ENCODE peak calls at places on chromosome 17, in nine cellular contexts. D is breast epithelium, G is uterus, S is transverse colon, Y is esophagus squamous epithelium, K is heart left ventricle, V is spleen, U is sigmoid colon, I is IMR-90. B is an unnamed sample.
A peak's percentile ranks its signal among the peaks of the same experiment; 100 is the strongest.

GRCh38 chr17:48637323-48638260 is 11.4 kb upstream of the HOXB9 start:
- DNase-seq in D (no peak), S (no peak), G (no peak), K (no peak), I (peak; percentile 85), Y (no peak), V (no peak), U (peak; percentile 38), B (no peak)

GRCh38 chr17:65283704-65284103 is 146.5 kb downstream of the RGS9 start:
- DNase-seq in V (no peak), K (no peak), Y (no peak), I (peak; percentile 26), G (no peak), S (peak; percentile 70), D (no peak), U (no peak), B (no peak)

GRCh38 chr17:21272250-21272649 is 12.3 kb upstream of the MAP2K3 start:
- DNase-seq in Y (no peak), K (no peak), V (no peak), U (no peak), G (no peak), S (no peak), I (no peak), D (no peak), B (no peak)

GRCh38 chr17:76276069-76276431 is 10.9 kb downstream of the UBALD2 start:
- DNase-seq in I (no peak), U (no peak), D (no peak), Y (no peak), K (no peak), G (no peak), S (no peak), V (peak; percentile 75), B (no peak)

GRCh38 chr17:77858291-77859034 is 100.0 kb upstream of the TNRC6C start:
- DNase-seq in D (no peak), K (no peak), Y (no peak), V (no peak), I (no peak), G (no peak), U (no peak), S (no peak), B (no peak)

GRCh38 chr17:3596804-3597464 is 12.3 kb downstream of the TRPV1 start:
- DNase-seq in G (no peak), Y (no peak), I (no peak), U (no peak), V (no peak), D (no peak), K (no peak), S (no peak), B (no peak)

GRCh38 chr17:66272699-66273390 is 29.6 kb upstream of the PRKCA start:
- DNase-seq in G (peak; percentile 49), K (no peak), U (peak; percentile 71), V (no peak), D (no peak), Y (no peak), I (peak; percentile 89), S (no peak), B (no peak)

GRCh38 chr17:30345527-30346075 is 11.7 kb upstream of the TMIGD1 start:
- DNase-seq in K (no peak), U (no peak), Y (no peak), D (no peak), G (no peak), V (no peak), S (no peak), I (no peak), B (no peak)

GRCh38 chr17:29086628-29087332 is 43.8 kb downstream of the PIPOX start:
- DNase-seq in U (no peak), S (no peak), Y (no peak), I (peak; percentile 19), D (no peak), V (no peak), K (peak; percentile 56), G (no peak), B (no peak)

GRCh38 chr17:76223802-76224201 is 16.5 kb downstream of the RNF157 start:
- DNase-seq in S (no peak), I (no peak), Y (no peak), G (no peak), V (no peak), D (no peak), K (no peak), U (no peak), B (no peak)

GRCh38 chr17:45692661-45693060 is 91.5 kb upstream of the CRHR1 start:
- DNase-seq in I (no peak), U (peak; percentile 11), D (no peak), Y (no peak), V (no peak), G (no peak), K (no peak), S (no peak), B (no peak)

GRCh38 chr17:38980455-38981217 is 13.4 kb upstream of the FBXO47 start:
- DNase-seq in U (no peak), K (no peak), D (no peak), Y (no peak), G (peak; percentile 29), S (no peak), V (no peak), I (peak; percentile 57), B (peak; percentile 16)

GRCh38 chr17:58786586-58787295 is 31.1 kb downstream of the PPM1E start:
- DNase-seq in K (no peak), S (no peak), G (no peak), U (no peak), I (peak; percentile 87), V (no peak), Y (no peak), D (no peak), B (no peak)

GRCh38 chr17:17744116-17744515 is 62.9 kb downstream of the RAI1 start:
- DNase-seq in S (no peak), G (no peak), I (no peak), Y (no peak), K (no peak), U (no peak), V (no peak), D (no peak), B (no peak)

GRCh38 chr17:66625321-66625767 is 209.6 kb upstream of the CACNG5 start:
- DNase-seq in V (no peak), G (no peak), Y (no peak), S (no peak), U (no peak), K (no peak), D (no peak), I (peak; percentile 49), B (no peak)

GRCh38 chr17:57391076-57391825 is 134.9 kb downstream of the MSI2 start:
- DNase-seq in Y (no peak), D (no peak), K (no peak), S (no peak), G (no peak), V (no peak), U (no peak), I (no peak), B (no peak)

GRCh38 chr17:27460196-27460725 is 4.0 kb downstream of the KSR1 start:
- DNase-seq in V (no peak), K (no peak), S (no peak), Y (no peak), D (no peak), G (no peak), U (no peak), I (no peak), B (no peak)

GRCh38 chr17:53454337-53454736 is 368.4 kb upstream of the KIF2B start:
- DNase-seq in U (no peak), S (no peak), I (no peak), G (no peak), D (no peak), V (no peak), K (no peak), Y (no peak), B (no peak)

GRCh38 chr17:78128616-78129384 is at the start of gene TMC6:
- DNase-seq in U (peak; percentile 66), Y (no peak), I (no peak), V (peak; percentile 94), S (peak; percentile 83), K (peak; percentile 78), D (peak; percentile 72), G (no peak), B (peak; percentile 81)

GRCh38 chr17:83182620-83183063 is 103.2 kb downstream of the METRNL start:
- DNase-seq in G (peak; percentile 18), I (no peak), V (no peak), U (peak; percentile 74), D (peak; percentile 16), Y (no peak), S (no peak), K (no peak), B (peak; percentile 77)

DNA sequence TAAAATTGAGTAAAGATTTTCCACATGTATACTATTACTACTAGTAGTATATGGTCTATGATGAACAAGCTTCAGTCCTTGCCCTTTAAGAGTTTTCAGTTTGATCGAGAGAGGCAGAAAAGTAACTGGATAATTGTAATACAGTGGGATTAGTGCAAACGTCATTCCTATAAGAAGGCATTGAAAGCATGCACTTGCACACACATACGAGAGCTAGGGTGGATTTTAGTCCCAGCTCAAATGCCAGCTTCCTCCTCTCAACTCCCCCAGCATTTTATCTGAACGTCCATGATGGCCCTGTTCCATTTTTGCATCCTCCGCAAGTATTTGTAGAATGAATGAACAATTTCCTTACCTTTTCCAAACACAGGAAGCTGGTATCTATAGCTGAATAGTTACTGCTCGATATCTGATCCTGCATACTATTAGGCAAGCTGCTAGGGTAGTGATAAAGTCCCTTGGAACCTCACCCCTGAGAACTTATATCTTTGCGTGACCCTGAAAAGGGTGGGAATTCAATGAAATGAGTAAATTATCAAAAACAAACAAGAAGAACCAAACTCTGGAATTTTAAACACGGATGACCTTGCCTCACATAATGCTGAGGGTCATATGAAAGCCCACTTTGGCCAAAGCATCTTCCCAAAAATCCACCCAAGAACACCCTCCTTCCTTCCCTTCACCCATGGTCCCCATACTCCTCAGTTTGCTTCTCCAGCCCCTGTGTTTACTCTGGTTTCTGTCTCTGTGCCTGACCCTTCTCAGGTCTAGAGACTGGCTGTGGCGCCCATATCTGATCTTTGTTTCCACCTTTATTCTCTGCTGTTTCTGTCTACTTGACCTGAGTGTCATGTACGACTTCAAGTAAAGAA is 60.5 kb downstream of the TMEM100 start:
- DNase-seq in G (no peak), U (no peak), I (no peak), D (no peak), S (no peak), V (no peak), K (no peak), Y (no peak), B (no peak)
- H3K4me1 ChIP-seq in G (no peaks in the 10 kb centered on the region), U (peaks cover 1% of the 10 kb centered on the region), I (no peaks in the 10 kb centered on the region), D (no peaks in the 10 kb centered on the region), S (peaks cover 3% of the 10 kb centered on the region), V (no peaks in the 10 kb centered on the region), K (no peaks in the 10 kb centered on the region), Y (no peaks in the 10 kb centered on the region), B (peaks cover 9% of the 10 kb centered on the region)

GRCh38 chr17:50056961-50057330 is 1.0 kb downstream of the ITGA3 start:
- DNase-seq in V (no peak), K (no peak), G (no peak), D (no peak), S (peak; percentile 69), U (no peak), Y (no peak), I (peak; percentile 64), B (no peak)
- H3K27me3 ChIP-seq in V (no peaks in the 10 kb centered on the region), K (no peaks in the 10 kb centered on the region), G (no peaks in the 10 kb centered on the region), D (no peaks in the 10 kb centered on the region), S (no peaks in the 10 kb centered on the region), U (no peaks in the 10 kb centered on the region), Y (no peaks in the 10 kb centered on the region), I (no peaks in the 10 kb centered on the region), B (no peaks in the 10 kb centered on the region)

GRCh38 chr17:5438716-5439445 is at the start of gene C1QBP:
- DNase-seq in I (peak; percentile 89), G (peak; percentile 89), D (peak; percentile 83), V (peak; percentile 97), S (peak; percentile 96), K (peak; percentile 94), U (peak; percentile 94), Y (peak; percentile 35), B (peak; percentile 92)
- TF ChIP-seq POLR2A in I (no peak), G (peak; percentile 42), D (no peak), V (no peak), S (peak; percentile 54), K (no peak), U (peak; percentile 13), Y (peak; percentile 36), B (no peak)

GRCh38 chr17:73285603-73285908 is 23.9 kb upstream of the CPSF4L start:
- DNase-seq in S (no peak), D (no peak), V (no peak), G (no peak), I (no peak), K (no peak), U (no peak), Y (no peak), B (no peak)
- H3K4me1 ChIP-seq in S (peaks cover 48% of the 10 kb centered on the region), D (peaks cover 39% of the 10 kb centered on the region), V (peaks cover 9% of the 10 kb centered on the region), G (peaks cover 35% of the 10 kb centered on the region), I (peaks cover 22% of the 10 kb centered on the region), K (peaks cover 60% of the 10 kb centered on the region), U (peaks cover 89% of the 10 kb centered on the region), Y (peaks cover 38% of the 10 kb centered on the region), B (peaks cover 72% of the 10 kb centered on the region)